ENCODE peak calls at places on chromosomes 3 and 15, in four cellular contexts. J is NB4, L is ovary, K is epithelial cell of esophagus. C is an unnamed sample.

GRCh38 chr15:26287381-26287780 is 424.3 kb upstream of the ATP10A start:
- DNase-seq in J (no peak), L (no peak), K (no peak), C (no peak)

GRCh38 chr3:115436767-115437301 is 186.5 kb upstream of the GAP43 start:
- DNase-seq in J (peak; percentile 48), L (no peak), K (peak; percentile 84), C (no peak)

GRCh38 chr3:160184655-160185054 is 40.6 kb upstream of the C3orf80 start:
- DNase-seq in J (no peak), L (no peak), K (no peak), C (no peak)

GRCh38 chr3:116007000-116007399 is 383.7 kb downstream of the GAP43 start:
- DNase-seq in J (no peak), L (no peak), K (peak; percentile 35), C (no peak)

GRCh38 chr15:60006203-60006782 is 2.2 kb downstream of the FOXB1 start:
- DNase-seq in J (peak; percentile 51), L (peak; percentile 42), K (peak; percentile 29), C (no peak)

GRCh38 chr15:38853608-38854007 is 289.0 kb upstream of the RASGRP1 start:
- DNase-seq in J (peak; percentile 31), L (no peak), K (peak; percentile 47), C (no peak)

GRCh38 chr15:70153948-70154439 is 56.3 kb upstream of the TLE3 start:
- DNase-seq in J (no peak), L (peak; percentile 68), K (no peak), C (no peak)

GRCh38 chr3:150035910-150036661 is 65.4 kb upstream of the PFN2 start:
- DNase-seq in J (no peak), L (no peak), K (no peak), C (no peak)

GRCh38 chr3:51282931-51283330 is 102.2 kb upstream of the MANF start:
- DNase-seq in J (no peak), L (no peak), K (peak; percentile 61), C (no peak)

GRCh38 chr3:124774305-124774673 is 44.0 kb downstream of the UMPS start:
- DNase-seq in J (no peak), L (no peak), K (no peak), C (no peak)

GRCh38 chr3:58052373-58053273 is 44.4 kb downstream of the FLNB start:
- DNase-seq in J (peak; percentile 83), L (peak; percentile 87), K (peak; percentile 96), C (peak; percentile 17)

GRCh38 chr3:127427169-127427655 is 139.4 kb upstream of the PRR20G start:
- DNase-seq in J (no peak), L (no peak), K (no peak), C (no peak)

GRCh38 chr3:55491296-55491816 is 4.2 kb upstream of the WNT5A start:
- DNase-seq in J (no peak), L (peak; percentile 50), K (peak; percentile 37), C (no peak)

GRCh38 chr3:105649469-105649868 is 219.3 kb downstream of the CBLB start:
- DNase-seq in J (peak; percentile 51), L (no peak), K (no peak), C (no peak)

GRCh38 chr3:107198522-107199271 is 178.5 kb upstream of the CCDC54 start:
- DNase-seq in J (no peak), L (no peak), K (no peak), C (peak; percentile 4)

GRCh38 chr15:65184305-65184943 is 718 bp downstream of the CLPX start:
- DNase-seq in J (peak; percentile 73), L (peak; percentile 77), K (peak; percentile 67), C (peak; percentile 17)

GRCh38 chr3:49785565-49786356 is 581 bp downstream of the IP6K1 start:
- DNase-seq in J (peak; percentile 52), L (no peak), K (peak; percentile 37), C (no peak)

GRCh38 chr3:37766797-37767776 is 94.6 kb upstream of the CTDSPL start:
- DNase-seq in J (no peak), L (no peak), K (no peak), C (no peak)

GRCh38 chr3:62193586-62194345 is 179.6 kb downstream of the FEZF2 start:
- DNase-seq in J (no peak), L (no peak), K (no peak), C (no peak)

GRCh38 chr3:16477501-16477900 is 36.0 kb downstream of the RFTN1 start:
- DNase-seq in J (no peak), L (no peak), K (no peak), C (no peak)

GRCh38 chr3:151434151-151434890 is 26.5 kb downstream of the IGSF10 start:
- DNase-seq in J (no peak), L (no peak), K (peak; percentile 87), C (no peak)

GRCh38 chr15:40103124-40103858 is 5.4 kb downstream of the BMF start:
- DNase-seq in J (no peak), L (peak; percentile 86), K (peak; percentile 90), C (peak; percentile 79)

GRCh38 chr15:68639926-68640600 is 61.3 kb downstream of the CORO2B start:
- DNase-seq in J (no peak), L (peak; percentile 65), K (peak; percentile 77), C (no peak)

GRCh38 chr3:5138214-5138981 is 16.3 kb downstream of the ARL8B start:
- DNase-seq in J (no peak), L (no peak), K (peak; percentile 29), C (no peak)

GRCh38 chr3:172061724-172062184 is 22.4 kb downstream of the FNDC3B start:
- DNase-seq in J (peak; percentile 76), L (no peak), K (peak; percentile 34), C (no peak)

GRCh38 chr3:24678021-24678420 is 183.4 kb upstream of the THRB start:
- DNase-seq in J (no peak), L (no peak), K (no peak), C (no peak)

GRCh38 chr3:171219258-171219657 is 192.7 kb upstream of the SLC2A2 start:
- DNase-seq in J (peak; percentile 25), L (no peak), K (no peak), C (no peak)

GRCh38 chr3:64681827-64682226 is 6.0 kb downstream of the ADAMTS9 start:
- DNase-seq in J (no peak), L (no peak), K (no peak), C (no peak)

GRCh38 chr15:85941186-85941855 is 138.3 kb upstream of the AGBL1 start:
- DNase-seq in J (no peak), L (no peak), K (peak; percentile 40), C (no peak)

GRCh38 chr15:90062023-90062728 is 40.1 kb downstream of the IDH2 start:
- DNase-seq in J (peak; percentile 60), L (peak; percentile 74), K (peak; percentile 92), C (no peak)

GRCh38 chr15:67051088-67051659 is 14.2 kb upstream of the SMAD3 start:
- DNase-seq in J (no peak), L (no peak), K (no peak), C (no peak)

GRCh38 chr3:132785292-132785691 is 63.1 kb upstream of the NPHP3 start:
- DNase-seq in J (no peak), L (no peak), K (no peak), C (no peak)